ENCODE peak calls at places on chromosomes 11 and 22, in four cellular contexts. H is HT1080, J is WERI-Rb-1, D is NCI-H187 treated with DMSO at 0.1 percent for 48 hours. V is an unnamed sample.

GRCh38 chr11:64060861-64061444 is 25.2 kb downstream of the FLRT1 start:
- DNase-seq in D (no peak), H (no peak), J (peak; percentile 89), V (peak; percentile 14)

GRCh38 chr11:134483857-134484256 is 71.8 kb upstream of the B3GAT1 start:
- DNase-seq in J (no peak), H (no peak), D (no peak), V (no peak)

GRCh38 chr22:32674925-32675825 is 126.3 kb upstream of the TIMP3 start:
- DNase-seq in D (no peak), H (no peak), J (no peak), V (no peak)

GRCh38 chr22:25777870-25778269 is 35.9 kb downstream of the MYO18B start:
- DNase-seq in J (peak; percentile 45), H (peak; percentile 47), D (no peak), V (peak; percentile 69)

GRCh38 chr22:27560781-27561180 is 240.8 kb downstream of the MN1 start:
- DNase-seq in D (no peak), J (no peak), H (no peak), V (no peak)

GRCh38 chr22:29879738-29880137 is 3.2 kb upstream of the MTMR3 start:
- DNase-seq in J (no peak), H (peak; percentile 41), D (no peak), V (no peak)

GRCh38 chr22:40728731-40729189 is 49.5 kb downstream of the MCHR1 start:
- DNase-seq in D (peak; percentile 78), H (no peak), J (peak; percentile 20), V (peak; percentile 36)

GRCh38 chr11:119702261-119702591 is 26.8 kb downstream of the NECTIN1 start:
- DNase-seq in H (peak; percentile 19), D (no peak), J (peak; percentile 94), V (no peak)

GRCh38 chr22:31088233-31088986 is 7.3 kb downstream of the SMTN start:
- DNase-seq in J (no peak), D (no peak), H (no peak), V (no peak)

GRCh38 chr11:22627421-22627820 is 1.8 kb upstream of the FANCF start:
- DNase-seq in H (no peak), D (no peak), J (no peak), V (no peak)

GRCh38 chr22:40040927-40041326 is 46.2 kb downstream of the FAM83F start:
- DNase-seq in J (no peak), D (no peak), H (peak; percentile 55), V (peak; percentile 80)

GRCh38 chr11:74520316-74520715 is 26.8 kb upstream of the LIPT2 start:
- DNase-seq in H (no peak), D (no peak), J (no peak), V (no peak)

GRCh38 chr22:28810839-28811491 is 10.6 kb upstream of the XBP1 start:
- DNase-seq in D (no peak), H (no peak), J (no peak), V (peak; percentile 21)

GRCh38 chr11:61120865-61121831 is 18.9 kb downstream of the CD5 start:
- DNase-seq in J (peak; percentile 48), D (no peak), H (no peak), V (peak; percentile 38)

GRCh38 chr22:44202261-44202789 is 21.6 kb downstream of the PARVG start:
- DNase-seq in J (no peak), H (peak; percentile 28), D (no peak), V (peak; percentile 61)